ENCODE peak calls at places on chromosomes 7 and 10, in eight cellular contexts. One of them, this sample, is unnamed.

GRCh38 chr10:91127341-91128082 is 93.0 kb upstream of the PCGF5 start:
- DNase-seq in psoas muscle: no peak
- DNase-seq in esophagus squamous epithelium: no peak
- DNase-seq in heart right ventricle: no peak
- DNase-seq in fibroblast of lung: no peak
- DNase-seq in A549: no peak
- DNase-seq in WTC11: no peak
- DNase-seq in CD4-positive, alpha-beta T cell: no peak
- DNase-seq in this sample: no peak

GRCh38 chr7:87318741-87319140 is 26.7 kb upstream of the CROT start:
- DNase-seq in esophagus squamous epithelium: no peak
- DNase-seq in fibroblast of lung: no peak
- DNase-seq in heart right ventricle: no peak
- DNase-seq in psoas muscle: no peak
- DNase-seq in CD4-positive, alpha-beta T cell: no peak
- DNase-seq in A549: no peak
- DNase-seq in WTC11: no peak
- DNase-seq in this sample: no peak

GRCh38 chr10:110207805-110208613 is 604 bp downstream of the MXI1 start:
- DNase-seq in CD4-positive, alpha-beta T cell: peak; percentile 37
- DNase-seq in esophagus squamous epithelium: no peak
- DNase-seq in heart right ventricle: peak; percentile 46
- DNase-seq in psoas muscle: peak; percentile 21
- DNase-seq in A549: peak; percentile 31
- DNase-seq in WTC11: peak; percentile 61
- DNase-seq in fibroblast of lung: peak; percentile 23
- DNase-seq in this sample: peak; percentile 57

GRCh38 chr10:44393834-44394547 is 9.1 kb upstream of the CXCL12 start:
- DNase-seq in fibroblast of lung: no peak
- DNase-seq in heart right ventricle: no peak
- DNase-seq in psoas muscle: no peak
- DNase-seq in CD4-positive, alpha-beta T cell: no peak
- DNase-seq in A549: no peak
- DNase-seq in WTC11: no peak
- DNase-seq in esophagus squamous epithelium: no peak
- DNase-seq in this sample: no peak

GRCh38 chr10:102677736-102678354 is 33.6 kb downstream of the TRIM8 start:
- DNase-seq in esophagus squamous epithelium: no peak
- DNase-seq in fibroblast of lung: no peak
- DNase-seq in WTC11: no peak
- DNase-seq in A549: no peak
- DNase-seq in heart right ventricle: no peak
- DNase-seq in psoas muscle: no peak
- DNase-seq in CD4-positive, alpha-beta T cell: no peak
- DNase-seq in this sample: no peak

GRCh38 chr10:58322072-58322834 is 12.6 kb upstream of the UBE2D1 start:
- DNase-seq in CD4-positive, alpha-beta T cell: no peak
- DNase-seq in psoas muscle: no peak
- DNase-seq in fibroblast of lung: no peak
- DNase-seq in heart right ventricle: no peak
- DNase-seq in WTC11: no peak
- DNase-seq in esophagus squamous epithelium: no peak
- DNase-seq in A549: no peak
- DNase-seq in this sample: no peak

GRCh38 chr10:114308470-114309110 is 69.5 kb downstream of the VWA2 start:
- DNase-seq in CD4-positive, alpha-beta T cell: no peak
- DNase-seq in psoas muscle: no peak
- DNase-seq in A549: no peak
- DNase-seq in esophagus squamous epithelium: no peak
- DNase-seq in heart right ventricle: no peak
- DNase-seq in WTC11: no peak
- DNase-seq in fibroblast of lung: no peak
- DNase-seq in this sample: no peak

GRCh38 chr7:33446551-33446950 is 317.2 kb downstream of the BBS9 start:
- DNase-seq in heart right ventricle: no peak
- DNase-seq in CD4-positive, alpha-beta T cell: no peak
- DNase-seq in WTC11: no peak
- DNase-seq in esophagus squamous epithelium: no peak
- DNase-seq in psoas muscle: no peak
- DNase-seq in A549: no peak
- DNase-seq in fibroblast of lung: peak; percentile 68
- DNase-seq in this sample: no peak

GRCh38 chr7:91656486-91657237 is 223.8 kb downstream of the MTERF1 start:
- DNase-seq in heart right ventricle: no peak
- DNase-seq in CD4-positive, alpha-beta T cell: no peak
- DNase-seq in psoas muscle: peak; percentile 16
- DNase-seq in fibroblast of lung: peak; percentile 86
- DNase-seq in WTC11: no peak
- DNase-seq in A549: no peak
- DNase-seq in esophagus squamous epithelium: no peak
- DNase-seq in this sample: no peak

GRCh38 chr10:124725171-124725631 is 19.0 kb downstream of the FAM53B start:
- DNase-seq in heart right ventricle: no peak
- DNase-seq in CD4-positive, alpha-beta T cell: no peak
- DNase-seq in fibroblast of lung: no peak
- DNase-seq in esophagus squamous epithelium: no peak
- DNase-seq in WTC11: no peak
- DNase-seq in A549: no peak
- DNase-seq in psoas muscle: no peak
- DNase-seq in this sample: no peak

GRCh38 chr7:40918701-40919271 is 784.0 kb downstream of the SUGCT start:
- DNase-seq in esophagus squamous epithelium: no peak
- DNase-seq in heart right ventricle: peak; percentile 7
- DNase-seq in CD4-positive, alpha-beta T cell: no peak
- DNase-seq in fibroblast of lung: peak; percentile 95
- DNase-seq in A549: no peak
- DNase-seq in psoas muscle: no peak
- DNase-seq in WTC11: no peak
- DNase-seq in this sample: no peak

GRCh38 chr7:20352573-20353304 is 22.0 kb downstream of the ITGB8 start:
- DNase-seq in fibroblast of lung: peak; percentile 76
- DNase-seq in CD4-positive, alpha-beta T cell: no peak
- DNase-seq in esophagus squamous epithelium: no peak
- DNase-seq in psoas muscle: no peak
- DNase-seq in A549: peak; percentile 85
- DNase-seq in WTC11: no peak
- DNase-seq in heart right ventricle: no peak
- DNase-seq in this sample: no peak

GRCh38 chr7:66265566-66265965 is 60.4 kb downstream of the TPST1 start:
- DNase-seq in fibroblast of lung: peak; percentile 33
- DNase-seq in CD4-positive, alpha-beta T cell: no peak
- DNase-seq in psoas muscle: no peak
- DNase-seq in esophagus squamous epithelium: no peak
- DNase-seq in A549: no peak
- DNase-seq in WTC11: no peak
- DNase-seq in heart right ventricle: no peak
- DNase-seq in this sample: no peak

GRCh38 chr7:35893649-35894048 is 92.8 kb downstream of the SEPTIN7 start:
- DNase-seq in esophagus squamous epithelium: no peak
- DNase-seq in fibroblast of lung: no peak
- DNase-seq in CD4-positive, alpha-beta T cell: no peak
- DNase-seq in WTC11: no peak
- DNase-seq in A549: no peak
- DNase-seq in psoas muscle: no peak
- DNase-seq in heart right ventricle: no peak
- DNase-seq in this sample: no peak

DNA sequence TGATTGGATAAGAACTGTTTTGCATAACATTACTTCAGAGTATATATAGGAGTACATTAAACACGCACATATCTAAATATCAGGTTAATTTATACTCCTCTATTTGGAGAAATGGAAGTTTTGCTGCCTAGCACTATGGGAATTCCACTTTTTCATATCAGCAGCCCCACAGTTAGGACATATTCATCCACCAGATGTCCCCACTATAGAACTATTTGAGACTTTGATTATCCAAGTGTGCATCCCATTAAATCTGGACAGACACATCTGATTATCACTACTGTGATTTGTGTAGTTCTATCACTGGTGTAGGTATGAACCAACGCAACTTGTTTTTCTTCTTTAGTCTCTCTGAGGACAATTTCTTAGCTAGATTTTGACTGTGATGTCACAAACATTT is 345.7 kb downstream of the THSD7A start:
- DNase-seq in fibroblast of lung: no peak
- DNase-seq in CD4-positive, alpha-beta T cell: no peak
- DNase-seq in heart right ventricle: no peak
- DNase-seq in WTC11: no peak
- DNase-seq in psoas muscle: no peak
- DNase-seq in A549: no peak
- DNase-seq in esophagus squamous epithelium: no peak
- DNase-seq in this sample: no peak
- TF ChIP-seq CTCF in fibroblast of lung: no peak
- TF ChIP-seq CTCF in CD4-positive, alpha-beta T cell: no peak
- TF ChIP-seq CTCF in heart right ventricle: peak; percentile 23
- TF ChIP-seq CTCF in WTC11: no peak
- TF ChIP-seq CTCF in psoas muscle: no peak
- TF ChIP-seq CTCF in A549: no peak
- TF ChIP-seq CTCF in esophagus squamous epithelium: no peak
- TF ChIP-seq CTCF in this sample: no peak

GRCh38 chr7:107501593-107501992 is 31.7 kb downstream of the GPR22 start:
- DNase-seq in A549: peak; percentile 18
- DNase-seq in WTC11: peak; percentile 21
- DNase-seq in esophagus squamous epithelium: no peak
- DNase-seq in psoas muscle: no peak
- DNase-seq in heart right ventricle: no peak
- DNase-seq in CD4-positive, alpha-beta T cell: no peak
- DNase-seq in fibroblast of lung: peak; percentile 15
- DNase-seq in this sample: no peak
- TF ChIP-seq CTCF in A549: peak; percentile 53
- TF ChIP-seq CTCF in WTC11: no peak
- TF ChIP-seq CTCF in esophagus squamous epithelium: peak; percentile 61
- TF ChIP-seq CTCF in psoas muscle: peak; percentile 28
- TF ChIP-seq CTCF in heart right ventricle: peak; percentile 37
- TF ChIP-seq CTCF in CD4-positive, alpha-beta T cell: no peak
- TF ChIP-seq CTCF in fibroblast of lung: peak; percentile 34
- TF ChIP-seq CTCF in this sample: no peak

GRCh38 chr10:43137971-43138756 is at the start of gene CSGALNACT2:
- DNase-seq in CD4-positive, alpha-beta T cell: peak; percentile 83
- DNase-seq in psoas muscle: peak; percentile 91
- DNase-seq in heart right ventricle: peak; percentile 86
- DNase-seq in A549: peak; percentile 73
- DNase-seq in esophagus squamous epithelium: peak; percentile 40
- DNase-seq in WTC11: peak; percentile 61
- DNase-seq in fibroblast of lung: peak; percentile 90
- DNase-seq in this sample: peak; percentile 77
- TF ChIP-seq CTCF in CD4-positive, alpha-beta T cell: no peak
- TF ChIP-seq CTCF in psoas muscle: no peak
- TF ChIP-seq CTCF in heart right ventricle: no peak
- TF ChIP-seq CTCF in A549: no peak
- TF ChIP-seq CTCF in esophagus squamous epithelium: no peak
- TF ChIP-seq CTCF in WTC11: no peak
- TF ChIP-seq CTCF in fibroblast of lung: no peak
- TF ChIP-seq CTCF in this sample: no peak

GRCh38 chr7:45872116-45873034 is 507 bp downstream of the CCDC201 start:
- DNase-seq in esophagus squamous epithelium: no peak
- DNase-seq in heart right ventricle: no peak
- DNase-seq in psoas muscle: no peak
- DNase-seq in fibroblast of lung: no peak
- DNase-seq in A549: no peak
- DNase-seq in CD4-positive, alpha-beta T cell: no peak
- DNase-seq in WTC11: peak; percentile 61
- DNase-seq in this sample: no peak
- TF ChIP-seq CTCF in esophagus squamous epithelium: peak; percentile 35
- TF ChIP-seq CTCF in heart right ventricle: peak; percentile 25
- TF ChIP-seq CTCF in psoas muscle: no peak
- TF ChIP-seq CTCF in fibroblast of lung: peak; percentile 29
- TF ChIP-seq CTCF in A549: peak; percentile 57
- TF ChIP-seq CTCF in CD4-positive, alpha-beta T cell: no peak
- TF ChIP-seq CTCF in WTC11: peak; percentile 57
- TF ChIP-seq CTCF in this sample: peak; percentile 26

GRCh38 chr10:95273393-95274312 is 17.1 kb downstream of the PDLIM1 start:
- DNase-seq in CD4-positive, alpha-beta T cell: no peak
- DNase-seq in esophagus squamous epithelium: no peak
- DNase-seq in heart right ventricle: no peak
- DNase-seq in A549: peak; percentile 76
- DNase-seq in fibroblast of lung: peak; percentile 85
- DNase-seq in WTC11: no peak
- DNase-seq in psoas muscle: peak; percentile 49
- DNase-seq in this sample: no peak
- TF ChIP-seq CTCF in CD4-positive, alpha-beta T cell: no peak
- TF ChIP-seq CTCF in esophagus squamous epithelium: no peak
- TF ChIP-seq CTCF in heart right ventricle: no peak
- TF ChIP-seq CTCF in A549: no peak
- TF ChIP-seq CTCF in fibroblast of lung: no peak
- TF ChIP-seq CTCF in WTC11: no peak
- TF ChIP-seq CTCF in psoas muscle: no peak
- TF ChIP-seq CTCF in this sample: no peak

GRCh38 chr7:72187179-72187578 is 225.0 kb downstream of the CALN1 start:
- DNase-seq in psoas muscle: no peak
- DNase-seq in heart right ventricle: no peak
- DNase-seq in esophagus squamous epithelium: no peak
- DNase-seq in fibroblast of lung: no peak
- DNase-seq in CD4-positive, alpha-beta T cell: no peak
- DNase-seq in WTC11: peak; percentile 61
- DNase-seq in A549: no peak
- DNase-seq in this sample: no peak

GRCh38 chr7:72182036-72182435 is 230.1 kb downstream of the CALN1 start:
- DNase-seq in WTC11: no peak
- DNase-seq in psoas muscle: no peak
- DNase-seq in esophagus squamous epithelium: no peak
- DNase-seq in A549: no peak
- DNase-seq in fibroblast of lung: no peak
- DNase-seq in CD4-positive, alpha-beta T cell: no peak
- DNase-seq in heart right ventricle: no peak
- DNase-seq in this sample: no peak

DNA sequence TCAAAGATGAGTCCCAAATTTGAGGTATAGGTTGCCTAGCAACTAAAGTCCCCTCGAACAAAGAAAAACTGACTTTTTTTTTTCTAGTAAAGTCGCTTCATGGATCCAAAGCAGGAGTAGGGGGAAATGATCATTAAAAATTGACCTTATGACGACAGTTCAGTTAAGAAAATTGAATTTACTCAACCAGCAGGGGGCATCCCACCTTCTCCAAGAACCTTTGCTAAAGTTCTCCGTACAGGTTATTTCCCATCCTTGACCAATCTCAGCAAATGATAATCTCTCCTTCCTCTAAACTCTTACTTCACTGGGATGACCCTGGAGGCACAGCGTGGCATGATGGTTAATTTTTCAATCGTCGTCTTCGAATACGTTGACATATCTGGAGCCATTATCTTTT is 228.3 kb downstream of the CALN1 start:
- DNase-seq in heart right ventricle: no peak
- DNase-seq in WTC11: peak; percentile 16
- DNase-seq in CD4-positive, alpha-beta T cell: no peak
- DNase-seq in A549: no peak
- DNase-seq in psoas muscle: no peak
- DNase-seq in fibroblast of lung: no peak
- DNase-seq in esophagus squamous epithelium: no peak
- DNase-seq in this sample: no peak
- TF ChIP-seq CTCF in heart right ventricle: peak; percentile 41
- TF ChIP-seq CTCF in WTC11: peak; percentile 18
- TF ChIP-seq CTCF in CD4-positive, alpha-beta T cell: no peak
- TF ChIP-seq CTCF in A549: no peak
- TF ChIP-seq CTCF in psoas muscle: peak; percentile 13
- TF ChIP-seq CTCF in fibroblast of lung: no peak
- TF ChIP-seq CTCF in esophagus squamous epithelium: peak; percentile 27
- TF ChIP-seq CTCF in this sample: peak; percentile 67